ENCODE peak calls at places on chromosomes 5 and 9, in nine cellular contexts. G is cardiac fibroblast, D is cardiac muscle cell, C is AG09309, O is tibial artery, U is activated B cell treated with CpG ODN at 0.5 μM for 24 hours, A is uterus, S is lower lobe of right lung, B is kidney epithelial cell. V is an unnamed sample.

GRCh38 chr5:149062371-149063016 is 368 bp downstream of the SH3TC2 start:
- DNase-seq in O (peak; percentile 35), S (no peak), A (peak; percentile 51), B (peak; percentile 78), G (peak; percentile 84), D (peak; percentile 77), C (peak; percentile 68), U (no peak), V (no peak)

GRCh38 chr5:176653401-176653800 is 6.1 kb downstream of the TSPAN17 start:
- DNase-seq in B (no peak), C (no peak), A (no peak), G (no peak), O (no peak), U (no peak), D (no peak), S (no peak), V (peak; percentile 47)

GRCh38 chr9:17509698-17510097 is 69.2 kb upstream of the SH3GL2 start:
- DNase-seq in D (no peak), O (no peak), A (no peak), U (no peak), G (no peak), C (no peak), B (peak; percentile 5), S (no peak), V (no peak)

GRCh38 chr9:129052592-129052991 is 16.2 kb downstream of the MIGA2 start:
- DNase-seq in S (peak; percentile 87), B (peak; percentile 28), C (no peak), A (no peak), U (no peak), D (no peak), G (no peak), O (no peak), V (no peak)

GRCh38 chr9:135692410-135692809 is 6.9 kb downstream of the SOHLH1 start:
- DNase-seq in D (no peak), B (no peak), G (no peak), U (no peak), O (no peak), C (no peak), S (no peak), A (no peak), V (no peak)

GRCh38 chr5:172680921-172681320 is 39.9 kb downstream of the NEURL1B start:
- DNase-seq in G (no peak), S (no peak), C (no peak), A (no peak), U (no peak), D (no peak), O (no peak), B (no peak), V (no peak)

GRCh38 chr5:59592101-59592500 is 301.4 kb downstream of the PDE4D start:
- DNase-seq in B (no peak), C (peak; percentile 11), S (no peak), U (no peak), O (no peak), A (no peak), G (no peak), D (peak; percentile 41), V (no peak)

GRCh38 chr9:3888496-3888858 is 362.7 kb upstream of the RFX3 start:
- DNase-seq in O (no peak), C (no peak), B (no peak), D (no peak), S (no peak), G (no peak), A (no peak), U (no peak), V (no peak)

GRCh38 chr5:124438390-124439380 is 307.8 kb downstream of the ZNF608 start:
- DNase-seq in U (no peak), C (no peak), D (no peak), O (no peak), B (no peak), G (no peak), A (no peak), S (no peak), V (no peak)

GRCh38 chr9:135884328-135885035 is 22.9 kb downstream of the CAMSAP1 start:
- DNase-seq in C (no peak), S (no peak), A (no peak), G (peak; percentile 39), O (no peak), D (peak; percentile 29), B (no peak), U (no peak), V (no peak)

GRCh38 chr9:131125288-131126058 is at the start of gene NUP214:
- DNase-seq in G (peak; percentile 98), C (peak; percentile 77), U (peak; percentile 100), D (peak; percentile 99), O (peak; percentile 98), A (peak; percentile 98), S (peak; percentile 100), B (peak; percentile 85), V (peak; percentile 100)

GRCh38 chr9:119289740-119290139 is 79.5 kb downstream of the BRINP1 start:
- DNase-seq in S (no peak), B (no peak), O (peak; percentile 67), A (no peak), G (peak; percentile 17), U (no peak), C (no peak), D (peak; percentile 51), V (no peak)

GRCh38 chr5:123091258-123091987 is 2.4 kb downstream of the PRDM6 start:
- DNase-seq in G (no peak), A (no peak), B (no peak), S (no peak), O (no peak), C (no peak), U (no peak), D (no peak), V (no peak)

GRCh38 chr5:174482549-174482948 is 241.8 kb upstream of the MSX2 start:
- DNase-seq in S (no peak), D (no peak), A (no peak), C (no peak), U (no peak), O (no peak), B (no peak), G (no peak), V (no peak)

GRCh38 chr9:72871685-72872084 is 81.2 kb downstream of the ALDH1A1 start:
- DNase-seq in S (no peak), G (peak; percentile 39), U (no peak), C (no peak), B (no peak), O (no peak), D (peak; percentile 55), A (no peak), V (no peak)
- TF ChIP-seq CTCF in S (peak; percentile 45), G (peak; percentile 48), U (no peak), C (peak; percentile 41), B (peak; percentile 27), O (peak; percentile 53), D (peak; percentile 41), A (peak; percentile 34), V (no peak)

GRCh38 chr9:35616681-35617459 is 1.3 kb downstream of the CD72 start:
- DNase-seq in C (peak; percentile 7), S (peak; percentile 89), O (peak; percentile 66), D (peak; percentile 75), B (no peak), U (peak; percentile 64), A (peak; percentile 68), G (peak; percentile 63), V (peak; percentile 85)
- TF ChIP-seq CTCF in C (no peak), S (no peak), O (no peak), D (no peak), B (no peak), U (no peak), A (no peak), G (no peak), V (no peak)

DNA sequence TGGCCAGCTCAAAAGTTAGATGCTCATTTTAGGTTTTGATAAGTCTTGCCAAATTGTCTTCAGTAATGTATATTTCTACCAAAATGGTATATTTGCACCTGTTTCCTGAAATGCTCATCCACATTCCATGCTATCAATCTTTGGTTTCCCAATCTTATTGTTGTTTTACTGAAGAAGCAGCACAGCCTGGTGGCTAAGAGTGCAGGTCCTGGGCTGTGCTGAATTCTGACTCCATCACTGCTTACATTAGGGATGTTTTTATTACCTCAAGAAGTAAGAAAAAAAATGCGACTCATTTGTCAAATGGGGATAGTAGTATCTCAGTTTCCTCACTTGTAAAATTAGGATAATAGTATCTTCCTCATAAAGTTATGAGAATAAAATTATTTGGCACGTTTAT is 13.6 kb upstream of the S100Z start:
- DNase-seq in U (no peak), B (no peak), O (no peak), S (no peak), C (no peak), A (no peak), G (no peak), D (no peak), V (no peak)
- TF ChIP-seq CTCF in U (no peak), B (no peak), O (no peak), S (no peak), C (peak; percentile 25), A (no peak), G (peak; percentile 24), D (no peak), V (no peak)

GRCh38 chr9:134383148-134383547 is 56.9 kb downstream of the RXRA start:
- DNase-seq in G (no peak), B (no peak), D (no peak), U (no peak), C (no peak), S (no peak), A (no peak), O (no peak), V (no peak)

GRCh38 chr9:134382733-134383132 is 56.5 kb downstream of the RXRA start:
- DNase-seq in S (no peak), G (no peak), A (no peak), O (no peak), C (no peak), B (no peak), D (no peak), U (no peak), V (no peak)

GRCh38 chr9:134381262-134381661 is 55.0 kb downstream of the RXRA start:
- DNase-seq in C (no peak), S (no peak), G (no peak), U (no peak), O (no peak), D (no peak), B (no peak), A (no peak), V (no peak)

GRCh38 chr9:134379774-134380431 is 53.6 kb downstream of the RXRA start:
- DNase-seq in A (no peak), C (no peak), O (no peak), D (no peak), B (no peak), S (no peak), U (no peak), G (no peak), V (no peak)

DNA sequence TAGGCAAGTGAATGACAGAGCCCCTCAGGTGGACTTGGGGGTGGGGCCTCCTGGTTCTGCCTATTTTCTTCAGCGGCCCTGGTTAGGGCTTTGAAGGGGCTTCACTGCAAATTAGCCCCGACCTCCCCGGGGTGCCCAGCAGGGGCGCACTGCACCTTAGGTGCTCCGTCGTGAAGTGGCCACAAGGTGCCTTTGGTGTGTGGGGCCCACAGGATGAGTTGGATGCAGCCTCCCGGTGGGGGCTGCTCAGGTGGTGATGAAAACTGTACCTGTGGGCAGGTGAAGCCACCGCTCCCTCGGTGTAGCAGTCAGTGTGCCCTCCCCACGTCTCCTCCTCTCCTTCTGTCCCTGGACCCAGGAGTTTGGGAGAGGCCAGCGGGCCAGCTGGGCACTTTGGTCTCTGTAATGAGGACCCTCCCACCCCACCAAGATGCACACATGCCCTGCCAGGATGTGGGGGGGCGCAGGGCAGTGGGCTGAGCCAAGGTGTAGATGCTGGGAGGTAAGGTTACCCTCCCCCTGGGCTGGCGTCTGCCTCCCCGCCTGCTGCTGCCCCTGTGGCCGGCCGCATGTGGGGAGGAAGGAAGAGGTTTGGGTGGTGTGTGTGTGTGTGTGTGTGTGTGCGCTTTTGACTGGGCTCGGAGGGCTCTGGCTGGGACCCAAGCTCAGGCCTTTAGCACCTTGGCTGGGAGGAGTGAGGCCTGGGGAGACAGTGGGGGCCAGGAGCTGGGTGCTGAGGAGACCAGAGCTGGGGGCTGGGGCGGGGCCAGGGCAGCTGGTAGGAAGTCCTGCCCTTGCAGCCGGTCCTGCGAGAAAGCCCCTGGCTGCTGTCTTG is 55.6 kb downstream of the RXRA start:
- DNase-seq in B (no peak), O (no peak), S (peak; percentile 71), A (peak; percentile 46), U (no peak), C (no peak), G (no peak), D (peak; percentile 24), V (peak; percentile 69)
- TF ChIP-seq CTCF in B (peak; percentile 32), O (no peak), S (peak; percentile 13), A (no peak), U (no peak), C (peak; percentile 4), G (no peak), D (no peak), V (peak; percentile 78)